ENCODE peak calls at places on chromosomes 13 and 19, in seven cellular contexts. L is colonic mucosa, U is HAP-1, J is kidney tubule cell, I is AG08396, A is neuronal stem cell, K is WTC11. D is an unnamed sample.

GRCh38 chr13:114313061-114313860 is 1.0 kb upstream of the CHAMP1 start:
- DNase-seq in L (no peak), U (no peak), J (peak; percentile 42), I (no peak), A (no peak), K (no peak), D (no peak)

GRCh38 chr13:80217614-80218456 is 123.1 kb downstream of the SPRY2 start:
- DNase-seq in L (no peak), U (peak; percentile 52), J (no peak), I (no peak), A (peak; percentile 37), K (peak; percentile 13), D (no peak)

GRCh38 chr13:99373436-99373835 is 66.2 kb upstream of the GPR183 start:
- DNase-seq in L (no peak), U (no peak), J (no peak), I (no peak), A (no peak), K (no peak), D (no peak)

GRCh38 chr13:27172495-27172842 is 858 bp upstream of the USP12 start:
- DNase-seq in L (no peak), U (no peak), J (peak; percentile 57), I (peak; percentile 31), A (no peak), K (no peak), D (peak; percentile 49)

GRCh38 chr19:45179063-45179847 is 671 bp downstream of the BLOC1S3 start:
- DNase-seq in L (no peak), U (no peak), J (peak; percentile 44), I (peak; percentile 56), A (no peak), K (no peak), D (peak; percentile 62)

GRCh38 chr19:48397636-48398328 is 4.3 kb downstream of the GRIN2D start:
- DNase-seq in L (no peak), U (peak; percentile 8), J (no peak), I (no peak), A (no peak), K (no peak), D (no peak)

GRCh38 chr13:72645521-72645920 is 81.9 kb downstream of the MZT1 start:
- DNase-seq in L (no peak), U (no peak), J (no peak), I (no peak), A (no peak), K (no peak), D (no peak)

GRCh38 chr13:29196409-29197074 is 376.4 kb downstream of the MTUS2 start:
- DNase-seq in L (no peak), U (no peak), J (no peak), I (no peak), A (no peak), K (no peak), D (no peak)

GRCh38 chr13:27924529-27925141 is 4.8 kb downstream of the PDX1 start:
- DNase-seq in L (no peak), U (no peak), J (no peak), I (no peak), A (peak; percentile 23), K (peak; percentile 30), D (no peak)

GRCh38 chr19:12833747-12834417 is 497 bp downstream of the RTBDN start:
- DNase-seq in L (peak; percentile 39), U (peak; percentile 48), J (peak; percentile 22), I (peak; percentile 70), A (no peak), K (peak; percentile 71), D (peak; percentile 61)

GRCh38 chr19:49847731-49848696 is 2.9 kb upstream of the PTOV1 start:
- DNase-seq in L (no peak), U (peak; percentile 36), J (peak; percentile 75), I (peak; percentile 63), A (no peak), K (no peak), D (peak; percentile 41)

GRCh38 chr13:39501711-39502324 is 101.2 kb downstream of the LHFPL6 start:
- DNase-seq in L (no peak), U (no peak), J (no peak), I (no peak), A (peak; percentile 41), K (no peak), D (no peak)

GRCh38 chr13:97295279-97296182 is 73.4 kb downstream of the MBNL2 start:
- DNase-seq in L (no peak), U (no peak), J (peak; percentile 35), I (peak; percentile 46), A (no peak), K (no peak), D (peak; percentile 24)

GRCh38 chr13:46728777-46729176 is 68.2 kb downstream of the ESD start:
- DNase-seq in L (no peak), U (no peak), J (peak; percentile 23), I (no peak), A (no peak), K (no peak), D (peak; percentile 7)

GRCh38 chr19:2239771-2240770 is 3.4 kb downstream of the SF3A2 start:
- DNase-seq in L (no peak), U (peak; percentile 54), J (peak; percentile 40), I (no peak), A (peak; percentile 56), K (no peak), D (no peak)

GRCh38 chr19:31354919-31355318 is 5.7 kb upstream of the TSHZ3 start:
- DNase-seq in L (no peak), U (no peak), J (no peak), I (no peak), A (no peak), K (no peak), D (no peak)

GRCh38 chr19:41595890-41596280 is 19.9 kb downstream of the CEACAM21 start:
- DNase-seq in L (no peak), U (no peak), J (no peak), I (no peak), A (no peak), K (no peak), D (no peak)

GRCh38 chr13:42883771-42884170 is 102.4 kb downstream of the FAM216B start:
- DNase-seq in L (peak; percentile 23), U (peak; percentile 82), J (peak; percentile 68), I (peak; percentile 16), A (peak; percentile 6), K (no peak), D (peak; percentile 70)

GRCh38 chr19:36008336-36008978 is at the start of gene SYNE4:
- DNase-seq in L (peak; percentile 81), U (no peak), J (peak; percentile 74), I (no peak), A (no peak), K (peak; percentile 80), D (no peak)

GRCh38 chr13:46516624-46517318 is 36.2 kb upstream of the LRCH1 start:
- DNase-seq in L (no peak), U (no peak), J (no peak), I (no peak), A (no peak), K (no peak), D (peak; percentile 11)

GRCh38 chr19:46451352-46451751 is 20.0 kb downstream of the PNMA8A start:
- DNase-seq in L (no peak), U (no peak), J (no peak), I (no peak), A (no peak), K (no peak), D (no peak)

GRCh38 chr13:95338905-95339304 is 37.7 kb upstream of the ABCC4 start:
- DNase-seq in L (no peak), U (no peak), J (no peak), I (no peak), A (no peak), K (no peak), D (no peak)

GRCh38 chr19:13398780-13399726 is 107.2 kb downstream of the CACNA1A start:
- DNase-seq in L (no peak), U (no peak), J (peak; percentile 92), I (peak; percentile 71), A (no peak), K (no peak), D (peak; percentile 84)

GRCh38 chr13:50613356-50613831 is 230.1 kb downstream of the DLEU7 start:
- DNase-seq in L (no peak), U (no peak), J (peak; percentile 9), I (no peak), A (no peak), K (no peak), D (no peak)

GRCh38 chr19:32397736-32398135 is 7.8 kb upstream of the DPY19L3 start:
- DNase-seq in L (no peak), U (no peak), J (peak; percentile 69), I (peak; percentile 78), A (no peak), K (no peak), D (peak; percentile 84)

GRCh38 chr19:48609571-48610108 is 3.1 kb downstream of the SPACA4 start:
- DNase-seq in L (no peak), U (no peak), J (no peak), I (no peak), A (no peak), K (no peak), D (no peak)

GRCh38 chr13:94236132-94236531 is 243.3 kb downstream of the DCT start:
- DNase-seq in L (no peak), U (no peak), J (peak; percentile 8), I (no peak), A (no peak), K (no peak), D (no peak)

GRCh38 chr19:38417544-38418506 is 8.2 kb downstream of the RASGRP4 start:
- DNase-seq in L (peak; percentile 70), U (peak; percentile 73), J (peak; percentile 23), I (peak; percentile 38), A (peak; percentile 56), K (peak; percentile 93), D (peak; percentile 45)

GRCh38 chr13:106455777-106456176 is 79.7 kb downstream of the EFNB2 start:
- DNase-seq in L (no peak), U (no peak), J (no peak), I (no peak), A (no peak), K (no peak), D (no peak)

GRCh38 chr13:39451860-39452301 is 151.1 kb downstream of the LHFPL6 start:
- DNase-seq in L (no peak), U (peak; percentile 28), J (no peak), I (no peak), A (no peak), K (no peak), D (no peak)

GRCh38 chr13:24282256-24282655 is 27.1 kb upstream of the C1QTNF9 start:
- DNase-seq in L (no peak), U (no peak), J (no peak), I (no peak), A (no peak), K (no peak), D (no peak)

GRCh38 chr19:13718733-13719132 is 45.6 kb upstream of the MRI1 start:
- DNase-seq in L (peak; percentile 31), U (no peak), J (peak; percentile 65), I (peak; percentile 79), A (peak; percentile 31), K (peak; percentile 36), D (peak; percentile 82)